ENCODE peak calls at places on chromosomes 3 and 15, in six cellular contexts. U is NCI-H524, D is esophagus muscularis mucosa, V is Panc1, J is NCI-H2081 treated with DMSO at 0.1 percent for 48 hours, E is AG08396. F is an unnamed sample.
A peak's percentile ranks its signal among the peaks of the same experiment; 100 is the strongest.

GRCh38 chr15:83682476-83683162 is 28.7 kb downstream of the ADAMTSL3 start:
- DNase-seq in U (no peak), D (no peak), V (no peak), J (no peak), E (no peak), F (no peak)

GRCh38 chr3:94071713-94072284 is 8.9 kb downstream of the NSUN3 start:
- DNase-seq in U (no peak), D (no peak), V (no peak), J (no peak), E (no peak), F (no peak)

GRCh38 chr3:128996200-128996599 is 2.3 kb upstream of the CFAP92 start:
- DNase-seq in U (no peak), D (no peak), V (no peak), J (no peak), E (no peak), F (no peak)

GRCh38 chr3:48430359-48431101 is 644 bp upstream of the PLXNB1 start:
- DNase-seq in U (no peak), D (no peak), V (no peak), J (no peak), E (no peak), F (no peak)

GRCh38 chr15:58931985-58932384 is 1.5 kb downstream of the SLTM start:
- DNase-seq in U (no peak), D (no peak), V (no peak), J (no peak), E (peak; percentile 56), F (peak; percentile 60)

GRCh38 chr15:99138491-99138982 is 33.7 kb downstream of the SYNM start:
- DNase-seq in U (no peak), D (no peak), V (no peak), J (no peak), E (no peak), F (no peak)

GRCh38 chr3:148791296-148791695 is 36.3 kb upstream of the CPB1 start:
- DNase-seq in U (peak; percentile 57), D (no peak), V (no peak), J (no peak), E (no peak), F (peak; percentile 6)

GRCh38 chr3:44905501-44906159 is 31.2 kb downstream of the TGM4 start:
- DNase-seq in U (no peak), D (no peak), V (no peak), J (no peak), E (no peak), F (no peak)

GRCh38 chr3:69499899-69500316 is 114.0 kb upstream of the FRMD4B start:
- DNase-seq in U (no peak), D (no peak), V (no peak), J (no peak), E (peak; percentile 18), F (no peak)

GRCh38 chr3:66997560-66998074 is 490 bp upstream of the KBTBD8 start:
- DNase-seq in U (no peak), D (no peak), V (no peak), J (no peak), E (peak; percentile 21), F (peak; percentile 89)

GRCh38 chr3:69244036-69244435 is 121.6 kb upstream of the LMOD3 start:
- DNase-seq in U (no peak), D (no peak), V (no peak), J (no peak), E (no peak), F (no peak)

GRCh38 chr3:194089357-194090177 is 46.4 kb upstream of the HES1 start:
- DNase-seq in U (no peak), D (peak; percentile 95), V (peak; percentile 97), J (no peak), E (peak; percentile 61), F (peak; percentile 100)

GRCh38 chr3:197592361-197593045 is 36.7 kb upstream of the BDH1 start:
- DNase-seq in U (no peak), D (no peak), V (no peak), J (no peak), E (no peak), F (no peak)

GRCh38 chr15:41691471-41691870 is 31.3 kb downstream of the MGA start:
- DNase-seq in U (no peak), D (no peak), V (no peak), J (no peak), E (no peak), F (peak; percentile 71)

GRCh38 chr3:107987036-107987557 is 103.7 kb downstream of the CD47 start:
- DNase-seq in U (no peak), D (peak; percentile 96), V (peak; percentile 74), J (no peak), E (peak; percentile 71), F (peak; percentile 99)

GRCh38 chr15:66128116-66128715 is 125.3 kb downstream of the MEGF11 start:
- DNase-seq in U (no peak), D (no peak), V (no peak), J (no peak), E (no peak), F (no peak)

GRCh38 chr15:48710952-48711495 is 65.5 kb upstream of the FBN1 start:
- DNase-seq in U (no peak), D (no peak), V (no peak), J (no peak), E (no peak), F (peak; percentile 42)

GRCh38 chr3:133821767-133822638 is 16.4 kb downstream of the SRPRB start:
- DNase-seq in U (no peak), D (peak; percentile 93), V (peak; percentile 91), J (no peak), E (peak; percentile 78), F (peak; percentile 47)

GRCh38 chr3:196214783-196215441 is 1.4 kb upstream of the SLC51A start:
- DNase-seq in U (no peak), D (no peak), V (no peak), J (no peak), E (no peak), F (no peak)

GRCh38 chr15:66078196-66078928 is 175.2 kb downstream of the MEGF11 start:
- DNase-seq in U (peak; percentile 38), D (no peak), V (no peak), J (no peak), E (no peak), F (no peak)

GRCh38 chr3:72143322-72143721 is 358.4 kb upstream of the PROK2 start:
- DNase-seq in U (no peak), D (no peak), V (no peak), J (no peak), E (no peak), F (peak; percentile 44)

GRCh38 chr15:58462547-58462946 is 30.8 kb downstream of the LIPC start:
- DNase-seq in U (no peak), D (no peak), V (no peak), J (no peak), E (no peak), F (no peak)

F was measured in iris pigment epithelial cell.